ENCODE peak calls at places on chromosomes 3 and 15, in five cellular contexts. D, K, J, C and G are unnamed samples.

GRCh38 chr3:142445816-142446254 is 2.0 kb downstream of the XRN1 start:
- DNase-seq in D (peak; percentile 20), K (peak; percentile 48), J (no peak), C (peak; percentile 33), G (peak; percentile 17)

GRCh38 chr3:10732292-10732691 is 83.7 kb upstream of the SLC6A11 start:
- DNase-seq in D (no peak), K (no peak), J (no peak), C (no peak), G (no peak)

GRCh38 chr15:66698318-66698961 is 3.6 kb upstream of the SMAD6 start:
- DNase-seq in D (peak; percentile 66), K (peak; percentile 62), J (peak; percentile 80), C (peak; percentile 62), G (peak; percentile 57)

GRCh38 chr3:9156604-9157003 is 92.8 kb downstream of the SRGAP3 start:
- DNase-seq in D (no peak), K (no peak), J (no peak), C (no peak), G (no peak)

GRCh38 chr3:150072576-150072975 is 101.9 kb upstream of the PFN2 start:
- DNase-seq in D (no peak), K (no peak), J (no peak), C (no peak), G (no peak)

GRCh38 chr3:12380408-12380795 is 91.5 kb downstream of the PPARG start:
- DNase-seq in D (no peak), K (no peak), J (no peak), C (no peak), G (no peak)

GRCh38 chr15:67110400-67110799 is 45.0 kb downstream of the SMAD3 start:
- DNase-seq in D (no peak), K (no peak), J (no peak), C (no peak), G (no peak)

GRCh38 chr3:135781026-135781815 is 184.3 kb upstream of the PPP2R3A start:
- DNase-seq in D (no peak), K (no peak), J (no peak), C (no peak), G (no peak)

GRCh38 chr3:171001250-171001893 is 25.1 kb downstream of the SLC2A2 start:
- DNase-seq in D (no peak), K (no peak), J (no peak), C (no peak), G (no peak)

GRCh38 chr3:197216169-197216860 is 82.1 kb downstream of the DLG1 start:
- DNase-seq in D (peak; percentile 21), K (peak; percentile 39), J (no peak), C (peak; percentile 37), G (peak; percentile 43)

GRCh38 chr3:182469086-182469485 is 324.2 kb upstream of the ATP11B start:
- DNase-seq in D (no peak), K (no peak), J (no peak), C (no peak), G (no peak)

GRCh38 chr15:52370010-52370409 is 74.4 kb upstream of the MYO5C start:
- DNase-seq in D (peak; percentile 18), K (no peak), J (peak; percentile 45), C (no peak), G (peak; percentile 29)

GRCh38 chr3:197942956-197943556 is 6.9 kb upstream of the RPL35A start:
- DNase-seq in D (no peak), K (peak; percentile 53), J (peak; percentile 36), C (peak; percentile 47), G (peak; percentile 43)

GRCh38 chr3:164049836-164050235 is 1028.5 kb downstream of the SI start:
- DNase-seq in D (no peak), K (no peak), J (no peak), C (peak; percentile 30), G (no peak)

GRCh38 chr3:17179381-17180205 is 294.8 kb downstream of the PLCL2 start:
- DNase-seq in D (no peak), K (peak; percentile 39), J (no peak), C (peak; percentile 61), G (no peak)

GRCh38 chr3:131705099-131705498 is 202.3 kb upstream of the MRPL3 start:
- DNase-seq in D (no peak), K (no peak), J (no peak), C (no peak), G (no peak)

GRCh38 chr3:125634346-125634964 is 39.2 kb upstream of the OSBPL11 start:
- DNase-seq in D (no peak), K (no peak), J (no peak), C (no peak), G (no peak)

GRCh38 chr3:18086078-18086477 is 339.1 kb downstream of the SATB1 start:
- DNase-seq in D (no peak), K (no peak), J (no peak), C (no peak), G (no peak)

GRCh38 chr15:57322602-57323250 is 53.6 kb upstream of the CGNL1 start:
- DNase-seq in D (no peak), K (no peak), J (no peak), C (no peak), G (no peak)

GRCh38 chr15:39472661-39473657 is 107.9 kb upstream of the THBS1 start:
- DNase-seq in D (peak; percentile 98), K (peak; percentile 73), J (no peak), C (peak; percentile 92), G (peak; percentile 99)

GRCh38 chr15:101091080-101092017 is 160.5 kb downstream of the CHSY1 start:
- DNase-seq in D (peak; percentile 80), K (peak; percentile 90), J (no peak), C (peak; percentile 89), G (peak; percentile 79)

GRCh38 chr15:90008607-90009006 is 7.5 kb downstream of the ZNF710 start:
- DNase-seq in D (no peak), K (no peak), J (no peak), C (no peak), G (no peak)

GRCh38 chr3:123658118-123658859 is 73.4 kb upstream of the HACD2 start:
- DNase-seq in D (peak; percentile 80), K (peak; percentile 69), J (no peak), C (peak; percentile 69), G (peak; percentile 78)
- TF ChIP-seq CTCF in D (no peak), K (no peak), J (no peak), C (no peak), G (no peak)

DNA sequence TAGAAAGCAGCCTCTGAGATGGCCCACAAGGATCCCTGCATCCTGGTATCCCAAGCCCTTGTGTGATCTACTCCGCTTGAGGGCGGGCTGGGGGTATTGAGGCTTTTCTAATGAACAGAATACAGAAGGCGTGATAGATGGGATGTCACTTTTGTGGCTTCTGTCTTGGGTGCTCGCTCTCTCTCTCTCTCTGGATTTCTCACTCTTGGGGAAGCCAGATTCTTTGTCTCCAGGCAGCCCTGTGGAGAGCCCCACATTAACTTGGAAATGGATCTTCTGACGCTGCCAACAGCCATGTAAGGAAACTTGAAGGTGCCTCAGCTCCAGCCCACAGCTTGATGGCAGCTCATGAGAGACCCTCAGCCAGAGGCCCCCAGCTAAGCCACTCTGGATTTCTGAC is 26.9 kb upstream of the SEC62 start:
- DNase-seq in D (no peak), K (no peak), J (no peak), C (no peak), G (no peak)
- TF ChIP-seq CTCF in D (no peak), K (no peak), J (no peak), C (no peak), G (no peak)

GRCh38 chr3:168828014-168828413 is 732.3 kb upstream of the GOLIM4 start:
- DNase-seq in D (no peak), K (no peak), J (no peak), C (no peak), G (no peak)

GRCh38 chr3:168824107-168824506 is 728.4 kb upstream of the GOLIM4 start:
- DNase-seq in D (no peak), K (no peak), J (no peak), C (no peak), G (no peak)

GRCh38 chr3:168828536-168828935 is 732.8 kb upstream of the GOLIM4 start:
- DNase-seq in D (no peak), K (no peak), J (no peak), C (no peak), G (no peak)

GRCh38 chr3:168834558-168834957 is 738.8 kb upstream of the GOLIM4 start:
- DNase-seq in D (no peak), K (no peak), J (no peak), C (no peak), G (no peak)

GRCh38 chr3:168828943-168829342 is 733.2 kb upstream of the GOLIM4 start:
- DNase-seq in D (no peak), K (no peak), J (no peak), C (no peak), G (no peak)
- TF ChIP-seq CTCF in D (no peak), K (no peak), J (no peak), C (no peak), G (no peak)

GRCh38 chr3:186515115-186515514 is 29.1 kb downstream of the CRYGS start:
- DNase-seq in D (no peak), K (no peak), J (no peak), C (no peak), G (no peak)

GRCh38 chr3:186512570-186513302 is 31.4 kb downstream of the CRYGS start:
- DNase-seq in D (no peak), K (no peak), J (no peak), C (no peak), G (no peak)

GRCh38 chr3:186516645-186517044 is 27.5 kb downstream of the CRYGS start:
- DNase-seq in D (no peak), K (no peak), J (no peak), C (no peak), G (no peak)

GRCh38 chr3:186511702-186512101 is 32.5 kb downstream of the CRYGS start:
- DNase-seq in D (no peak), K (no peak), J (no peak), C (no peak), G (no peak)

DNA sequence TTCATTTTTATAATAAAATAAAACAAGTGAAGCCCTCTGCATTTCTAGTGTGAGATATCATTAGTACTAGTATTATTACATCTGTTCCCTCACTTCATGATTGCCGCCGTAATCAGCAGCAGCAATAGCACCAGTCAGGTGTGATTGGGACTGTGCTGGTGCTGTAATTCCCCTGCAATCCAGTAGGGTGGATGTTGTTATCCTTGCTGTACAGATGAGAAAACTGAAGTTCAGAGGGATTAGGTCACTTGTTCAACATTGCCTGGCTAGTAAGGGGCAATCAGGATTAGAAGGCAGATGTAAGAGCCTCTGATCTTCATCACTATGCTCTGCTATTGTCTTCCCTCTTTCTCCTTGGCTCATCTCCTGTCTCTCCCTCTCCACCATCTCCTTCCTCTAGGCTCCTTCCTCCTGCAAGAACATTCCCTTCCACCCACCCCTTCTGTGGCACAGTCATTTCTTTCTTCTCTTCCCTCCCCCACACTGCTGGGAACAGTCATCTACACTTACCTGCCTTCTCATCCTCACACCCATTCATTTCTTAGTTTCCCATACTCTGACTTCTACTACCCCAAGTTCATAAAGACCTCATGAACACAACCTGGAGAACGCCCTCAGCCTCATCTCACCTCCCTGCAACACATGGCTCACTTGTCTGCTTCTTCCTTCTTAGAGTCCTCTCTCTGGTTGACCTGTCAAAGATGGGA is 29.7 kb downstream of the CRYGS start:
- DNase-seq in D (no peak), K (no peak), J (peak; percentile 47), C (no peak), G (no peak)
- TF ChIP-seq CTCF in D (peak; percentile 18), K (peak; percentile 32), J (peak; percentile 59), C (peak; percentile 62), G (peak; percentile 42)

GRCh38 chr15:69955240-69955894 is 142.3 kb downstream of the TLE3 start:
- DNase-seq in D (no peak), K (no peak), J (no peak), C (no peak), G (no peak)
- TF ChIP-seq CTCF in D (no peak), K (no peak), J (no peak), C (no peak), G (no peak)

GRCh38 chr15:93800805-93801204 is 430.6 kb upstream of the MCTP2 start:
- DNase-seq in D (no peak), K (no peak), J (no peak), C (no peak), G (no peak)
- TF ChIP-seq CTCF in D (no peak), K (no peak), J (no peak), C (no peak), G (no peak)